ENCODE peak calls at places on chromosomes 2 and 18, in four cellular contexts. One of them, this sample, is unnamed.

GRCh38 chr2:241638063-241638660 is 669 bp downstream of the ATG4B start:
- DNase-seq in foreskin fibroblast: no peak
- DNase-seq in AG04450: no peak
- DNase-seq in neuronal stem cell: no peak
- DNase-seq in this sample: no peak

GRCh38 chr18:57910817-57911216 is 107.7 kb upstream of the ATP8B1 start:
- DNase-seq in foreskin fibroblast: no peak
- DNase-seq in AG04450: no peak
- DNase-seq in neuronal stem cell: no peak
- DNase-seq in this sample: no peak

GRCh38 chr2:166375205-166375735 is 474 bp downstream of the SCN9A start:
- DNase-seq in neuronal stem cell: no peak
- DNase-seq in foreskin fibroblast: peak
- DNase-seq in AG04450: no peak
- DNase-seq in this sample: no peak

GRCh38 chr2:24734741-24735140 is 58.5 kb downstream of the PTRHD1 start:
- DNase-seq in neuronal stem cell: no peak
- DNase-seq in AG04450: no peak
- DNase-seq in foreskin fibroblast: no peak
- DNase-seq in this sample: no peak

GRCh38 chr18:45962461-45962860 is 4.7 kb downstream of the EPG5 start:
- DNase-seq in neuronal stem cell: no peak
- DNase-seq in foreskin fibroblast: peak
- DNase-seq in AG04450: no peak
- DNase-seq in this sample: no peak

GRCh38 chr2:85308951-85309555 is 18.7 kb downstream of the TGOLN2 start:
- DNase-seq in foreskin fibroblast: no peak
- DNase-seq in AG04450: no peak
- DNase-seq in neuronal stem cell: no peak
- DNase-seq in this sample: no peak

GRCh38 chr2:201194097-201194496 is 11.2 kb downstream of the CASP10 start:
- DNase-seq in AG04450: no peak
- DNase-seq in neuronal stem cell: no peak
- DNase-seq in foreskin fibroblast: no peak
- DNase-seq in this sample: no peak

GRCh38 chr2:238024986-238025385 is 35.8 kb upstream of the SCLY start:
- DNase-seq in AG04450: peak
- DNase-seq in neuronal stem cell: no peak
- DNase-seq in foreskin fibroblast: peak
- DNase-seq in this sample: peak

GRCh38 chr2:192775461-192776262 is 580.9 kb upstream of the TMEFF2 start:
- DNase-seq in foreskin fibroblast: no peak
- DNase-seq in neuronal stem cell: no peak
- DNase-seq in AG04450: no peak
- DNase-seq in this sample: no peak

DNA sequence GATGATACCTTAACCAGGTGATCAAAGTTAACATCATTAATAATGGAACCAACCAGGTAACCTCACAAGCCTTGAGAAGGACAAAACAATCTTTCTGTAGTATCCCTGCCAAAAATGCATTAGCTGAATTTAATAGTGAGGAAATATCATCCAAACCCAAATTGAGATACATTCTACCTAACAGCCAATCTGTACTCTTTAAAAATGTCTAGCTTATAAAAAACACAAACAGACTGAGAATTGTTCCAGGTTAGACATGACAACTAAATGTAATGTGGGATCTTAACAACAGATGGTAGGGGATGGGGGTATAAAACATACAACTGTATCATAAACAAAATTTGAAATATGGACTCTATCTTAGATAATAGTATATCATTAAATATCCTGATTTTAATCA is 1.9 kb downstream of the FANCL start:
- DNase-seq in neuronal stem cell: no peak
- DNase-seq in foreskin fibroblast: no peak
- DNase-seq in AG04450: no peak
- DNase-seq in this sample: no peak
- H3K4me3 ChIP-seq in neuronal stem cell: no peak
- H3K4me3 ChIP-seq in foreskin fibroblast: no peak
- H3K4me3 ChIP-seq in AG04450: no peak
- H3K4me3 ChIP-seq in this sample: no peak

GRCh38 chr18:35050638-35051287 is 9.6 kb downstream of the MAPRE2 start:
- DNase-seq in AG04450: no peak
- DNase-seq in foreskin fibroblast: no peak
- DNase-seq in neuronal stem cell: no peak
- DNase-seq in this sample: no peak

GRCh38 chr18:35055105-35055504 is 13.9 kb downstream of the MAPRE2 start:
- DNase-seq in AG04450: no peak
- DNase-seq in foreskin fibroblast: no peak
- DNase-seq in neuronal stem cell: no peak
- DNase-seq in this sample: no peak

GRCh38 chr18:35055726-35056125 is 14.5 kb downstream of the MAPRE2 start:
- DNase-seq in foreskin fibroblast: no peak
- DNase-seq in AG04450: no peak
- DNase-seq in neuronal stem cell: no peak
- DNase-seq in this sample: no peak

GRCh38 chr18:35051978-35052377 is 10.8 kb downstream of the MAPRE2 start:
- DNase-seq in neuronal stem cell: no peak
- DNase-seq in foreskin fibroblast: no peak
- DNase-seq in AG04450: no peak
- DNase-seq in this sample: no peak

DNA sequence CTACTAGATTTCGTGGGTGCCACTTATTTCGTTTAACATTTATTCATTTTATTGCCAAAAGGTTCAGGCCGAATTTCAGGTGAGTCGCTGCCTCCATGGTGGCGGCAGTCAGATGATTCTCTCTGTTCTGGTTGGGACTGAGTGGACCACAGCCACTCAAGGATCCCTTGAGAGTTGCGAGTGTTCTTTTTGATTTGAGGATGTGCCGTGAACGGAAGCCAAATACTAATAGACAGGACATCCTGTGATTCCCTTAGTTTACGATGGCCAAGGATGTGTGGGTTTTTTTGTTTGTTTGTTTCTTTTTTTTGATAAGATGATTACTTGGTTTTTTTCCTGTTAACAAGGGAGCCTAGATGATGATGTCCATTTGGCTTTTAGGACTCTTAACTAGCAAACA is 13.2 kb downstream of the MAPRE2 start:
- DNase-seq in neuronal stem cell: no peak
- DNase-seq in AG04450: no peak
- DNase-seq in foreskin fibroblast: no peak
- DNase-seq in this sample: no peak
- H3K4me3 ChIP-seq in neuronal stem cell: no peak
- H3K4me3 ChIP-seq in AG04450: no peak
- H3K4me3 ChIP-seq in foreskin fibroblast: no peak
- H3K4me3 ChIP-seq in this sample: no peak

DNA sequence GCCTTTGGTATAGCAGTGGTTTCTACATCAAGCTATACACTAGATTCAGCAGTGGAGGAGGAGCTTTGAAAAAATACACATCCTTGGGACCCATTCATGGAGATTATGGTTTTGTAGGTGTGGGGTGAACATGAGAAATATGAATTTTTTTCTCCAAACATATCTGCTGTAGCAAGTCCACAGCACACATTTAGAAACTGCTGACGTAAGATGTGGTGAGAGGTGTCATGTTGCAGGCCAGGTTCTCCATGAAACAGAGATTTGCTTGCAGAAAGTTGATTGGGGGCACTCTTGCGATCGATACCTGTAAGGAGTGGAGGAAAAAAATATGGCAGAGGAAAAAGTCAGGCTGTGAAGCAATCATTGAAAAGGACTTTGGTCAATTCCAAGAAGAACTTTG is 67.9 kb downstream of the FASTKD2 start:
- DNase-seq in AG04450: no peak
- DNase-seq in neuronal stem cell: no peak
- DNase-seq in foreskin fibroblast: no peak
- DNase-seq in this sample: no peak
- H3K4me3 ChIP-seq in AG04450: no peak
- H3K4me3 ChIP-seq in neuronal stem cell: no peak
- H3K4me3 ChIP-seq in foreskin fibroblast: no peak
- H3K4me3 ChIP-seq in this sample: no peak

DNA sequence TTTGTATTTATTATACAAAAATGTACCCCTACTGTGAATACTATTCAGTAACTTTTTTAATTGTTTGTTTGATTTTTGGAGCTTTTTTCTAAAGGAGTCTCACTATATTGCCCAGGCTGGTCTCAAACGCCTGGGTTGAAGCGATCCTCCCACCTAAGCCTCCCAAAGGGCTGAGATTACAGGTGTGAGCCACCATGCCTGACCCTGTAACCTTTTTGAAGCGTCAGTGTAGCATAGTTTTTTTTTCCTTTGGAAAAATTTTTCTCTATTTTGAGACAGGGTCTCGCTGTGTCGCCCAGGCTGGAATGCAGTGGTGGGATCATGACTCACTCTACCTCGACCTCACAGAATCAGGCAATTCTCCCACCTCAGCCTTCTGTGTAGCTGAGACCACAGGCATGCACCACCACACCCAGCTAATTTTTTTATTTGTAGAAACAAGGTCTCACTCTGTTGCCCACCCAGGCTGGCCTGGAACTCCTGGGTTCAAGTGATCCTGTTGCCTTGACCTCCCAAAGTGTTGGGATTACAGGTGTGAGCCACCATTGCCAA is 2.0 kb downstream of the GMCL1 start:
- DNase-seq in neuronal stem cell: no peak
- DNase-seq in foreskin fibroblast: no peak
- DNase-seq in AG04450: no peak
- DNase-seq in this sample: no peak
- H3K4me3 ChIP-seq in neuronal stem cell: no peak
- H3K4me3 ChIP-seq in foreskin fibroblast: no peak
- H3K4me3 ChIP-seq in AG04450: no peak
- H3K4me3 ChIP-seq in this sample: no peak

DNA sequence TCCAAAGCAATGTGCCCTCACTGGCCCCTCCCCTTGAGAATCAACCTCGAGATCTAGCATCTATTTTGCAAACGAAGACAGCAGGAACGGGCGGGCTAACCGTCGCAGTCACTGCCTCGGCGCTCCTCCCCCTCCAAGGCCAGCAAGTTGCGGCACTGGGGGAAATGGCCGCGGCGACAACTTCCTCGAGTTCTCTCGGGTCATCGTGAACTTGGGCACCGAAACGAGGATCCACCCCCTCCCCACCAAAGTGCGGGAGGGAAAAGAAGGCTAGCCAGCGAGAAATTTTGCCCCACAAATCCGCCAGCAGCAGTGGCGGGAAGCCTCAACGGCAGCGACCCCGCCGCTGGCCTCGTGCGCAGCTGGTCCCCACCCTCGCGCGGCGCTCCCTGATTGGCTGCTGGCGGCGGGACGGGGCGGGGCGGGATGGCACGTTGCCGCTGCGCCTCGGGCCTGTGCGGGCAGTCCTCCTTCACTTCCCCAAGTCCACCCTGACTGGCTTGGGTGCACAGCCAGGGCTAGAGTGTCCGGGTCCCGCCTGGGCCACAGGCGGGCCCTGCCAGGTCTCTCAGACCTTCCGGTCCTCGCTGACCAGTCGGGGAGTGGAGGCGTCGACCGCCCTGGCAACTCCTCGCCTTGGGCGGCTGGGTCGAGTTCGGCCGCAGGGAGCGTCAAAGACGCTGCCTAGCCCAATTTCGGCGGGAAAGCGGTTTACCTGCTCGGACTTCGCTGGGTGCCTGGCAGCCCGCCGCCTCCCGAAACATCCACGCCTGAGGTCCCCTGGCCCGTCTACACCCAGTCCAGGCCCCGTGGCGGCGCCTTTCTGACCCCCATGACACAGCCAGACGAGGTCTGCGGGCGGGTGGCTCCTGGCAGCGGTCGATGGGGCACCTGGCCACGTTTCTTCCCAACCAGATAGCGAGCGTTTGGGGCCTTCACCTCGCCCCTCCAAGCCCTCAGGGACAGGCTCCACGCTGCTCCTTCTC is at the start of gene BOLL:
- DNase-seq in AG04450: no peak
- DNase-seq in neuronal stem cell: no peak
- DNase-seq in foreskin fibroblast: no peak
- DNase-seq in this sample: no peak
- H3K4me3 ChIP-seq in AG04450: no peak
- H3K4me3 ChIP-seq in neuronal stem cell: peak
- H3K4me3 ChIP-seq in foreskin fibroblast: no peak
- H3K4me3 ChIP-seq in this sample: peak